ENCODE peak calls at places on chromosomes 11 and 22, in five cellular contexts. O, M, X, S and Q are unnamed samples.

GRCh38 chr11:128506999-128507591 is 80.3 kb downstream of the ETS1 start:
- DNase-seq in O (peak), M (peak), X (no peak), S (peak), Q (peak)

GRCh38 chr22:29702931-29703594 is 16.7 kb upstream of the CABP7 start:
- DNase-seq in O (peak), M (peak), X (no peak), S (peak), Q (no peak)

GRCh38 chr11:86155210-86155844 is 86.4 kb upstream of the PICALM start:
- DNase-seq in O (no peak), M (no peak), X (no peak), S (no peak), Q (no peak)

GRCh38 chr11:37907461-37908223 is 1309.6 kb upstream of the RAG2 start:
- DNase-seq in O (peak), M (no peak), X (no peak), S (no peak), Q (no peak)

GRCh38 chr11:69207165-69207889 is 51.6 kb downstream of the SMIM38 start:
- DNase-seq in O (no peak), M (no peak), X (no peak), S (no peak), Q (peak)

GRCh38 chr11:114059984-114060401 is 482 bp downstream of the ZBTB16 start:
- DNase-seq in O (peak), M (no peak), X (no peak), S (peak), Q (no peak)

GRCh38 chr11:102111011-102111786 is 952 bp downstream of the YAP1 start:
- DNase-seq in O (peak), M (no peak), X (no peak), S (peak), Q (peak)

GRCh38 chr11:66636411-66636810 is 2.1 kb upstream of the RBM4 start:
- DNase-seq in O (no peak), M (no peak), X (no peak), S (no peak), Q (no peak)

GRCh38 chr11:120522736-120523135 is 11.2 kb downstream of the GRIK4 start:
- DNase-seq in O (no peak), M (no peak), X (no peak), S (no peak), Q (no peak)

GRCh38 chr11:47399860-47400812 is 8.3 kb upstream of the SLC39A13 start:
- DNase-seq in O (peak), M (no peak), X (no peak), S (peak), Q (peak)

GRCh38 chr22:44298331-44299087 is 14.2 kb downstream of the SHISAL1 start:
- DNase-seq in O (no peak), M (no peak), X (no peak), S (no peak), Q (no peak)

GRCh38 chr11:64233913-64234839 is at the start of gene VEGFB:
- DNase-seq in O (peak), M (peak), X (no peak), S (peak), Q (peak)

GRCh38 chr11:78420796-78421209 is 3.2 kb upstream of the GAB2 start:
- DNase-seq in O (peak), M (no peak), X (no peak), S (peak), Q (peak)

GRCh38 chr22:24481641-24482040 is 13.5 kb upstream of the UPB1 start:
- DNase-seq in O (no peak), M (no peak), X (no peak), S (no peak), Q (no peak)